ENCODE peak calls at places on chromosomes 2 and 18, in six cellular contexts. One of them, this sample, is unnamed.

GRCh38 chr2:236541008-236541562 is 28.5 kb upstream of the ACKR3 start:
- DNase-seq in HTR-8/SVneo: no peak
- DNase-seq in brain microvascular endothelial cell: no peak
- DNase-seq in Kasumi-1: no peak
- DNase-seq in aorta: no peak
- DNase-seq in stimulated activated CD4-positive, alpha-beta T cell treated with anti-CD3 and anti-CD28 coated beads, Interleukin-2, amount 100 ng/mL, for 48 hours: no peak
- DNase-seq in this sample: peak

GRCh38 chr2:85248741-85249524 is 78.9 kb downstream of the TGOLN2 start:
- DNase-seq in stimulated activated CD4-positive, alpha-beta T cell treated with anti-CD3 and anti-CD28 coated beads, Interleukin-2, amount 100 ng/mL, for 48 hours: no peak
- DNase-seq in HTR-8/SVneo: peak
- DNase-seq in aorta: no peak
- DNase-seq in Kasumi-1: no peak
- DNase-seq in brain microvascular endothelial cell: peak
- DNase-seq in this sample: no peak

GRCh38 chr18:57023483-57023882 is 123.4 kb upstream of the BOD1L2 start:
- DNase-seq in Kasumi-1: no peak
- DNase-seq in aorta: no peak
- DNase-seq in HTR-8/SVneo: no peak
- DNase-seq in stimulated activated CD4-positive, alpha-beta T cell treated with anti-CD3 and anti-CD28 coated beads, Interleukin-2, amount 100 ng/mL, for 48 hours: no peak
- DNase-seq in brain microvascular endothelial cell: no peak
- DNase-seq in this sample: no peak

GRCh38 chr2:239695106-239695727 is 294.4 kb upstream of the HDAC4 start:
- DNase-seq in stimulated activated CD4-positive, alpha-beta T cell treated with anti-CD3 and anti-CD28 coated beads, Interleukin-2, amount 100 ng/mL, for 48 hours: no peak
- DNase-seq in HTR-8/SVneo: no peak
- DNase-seq in aorta: peak
- DNase-seq in Kasumi-1: no peak
- DNase-seq in brain microvascular endothelial cell: no peak
- DNase-seq in this sample: no peak

GRCh38 chr2:237886702-237887481 is 27.5 kb downstream of the RAMP1 start:
- DNase-seq in aorta: peak
- DNase-seq in brain microvascular endothelial cell: no peak
- DNase-seq in HTR-8/SVneo: no peak
- DNase-seq in Kasumi-1: no peak
- DNase-seq in stimulated activated CD4-positive, alpha-beta T cell treated with anti-CD3 and anti-CD28 coated beads, Interleukin-2, amount 100 ng/mL, for 48 hours: no peak
- DNase-seq in this sample: no peak

GRCh38 chr2:232476791-232477190 is 10.8 kb downstream of the ECEL1 start:
- DNase-seq in HTR-8/SVneo: no peak
- DNase-seq in aorta: peak
- DNase-seq in Kasumi-1: no peak
- DNase-seq in brain microvascular endothelial cell: no peak
- DNase-seq in stimulated activated CD4-positive, alpha-beta T cell treated with anti-CD3 and anti-CD28 coated beads, Interleukin-2, amount 100 ng/mL, for 48 hours: no peak
- DNase-seq in this sample: no peak

GRCh38 chr2:159904127-159904564 is 106.1 kb upstream of the CD302 start:
- DNase-seq in Kasumi-1: peak
- DNase-seq in aorta: peak
- DNase-seq in brain microvascular endothelial cell: no peak
- DNase-seq in stimulated activated CD4-positive, alpha-beta T cell treated with anti-CD3 and anti-CD28 coated beads, Interleukin-2, amount 100 ng/mL, for 48 hours: no peak
- DNase-seq in HTR-8/SVneo: no peak
- DNase-seq in this sample: no peak

GRCh38 chr2:7646024-7646423 is 728.8 kb downstream of the RNF144A start:
- DNase-seq in stimulated activated CD4-positive, alpha-beta T cell treated with anti-CD3 and anti-CD28 coated beads, Interleukin-2, amount 100 ng/mL, for 48 hours: no peak
- DNase-seq in brain microvascular endothelial cell: no peak
- DNase-seq in Kasumi-1: no peak
- DNase-seq in HTR-8/SVneo: no peak
- DNase-seq in aorta: no peak
- DNase-seq in this sample: no peak

GRCh38 chr18:48052291-48052840 is 121.9 kb upstream of the SMAD2 start:
- DNase-seq in brain microvascular endothelial cell: no peak
- DNase-seq in stimulated activated CD4-positive, alpha-beta T cell treated with anti-CD3 and anti-CD28 coated beads, Interleukin-2, amount 100 ng/mL, for 48 hours: no peak
- DNase-seq in aorta: peak
- DNase-seq in HTR-8/SVneo: no peak
- DNase-seq in Kasumi-1: no peak
- DNase-seq in this sample: no peak

GRCh38 chr2:66982766-66983165 is 414.4 kb upstream of the ETAA1 start:
- DNase-seq in brain microvascular endothelial cell: no peak
- DNase-seq in aorta: no peak
- DNase-seq in Kasumi-1: no peak
- DNase-seq in HTR-8/SVneo: no peak
- DNase-seq in stimulated activated CD4-positive, alpha-beta T cell treated with anti-CD3 and anti-CD28 coated beads, Interleukin-2, amount 100 ng/mL, for 48 hours: no peak
- DNase-seq in this sample: no peak

GRCh38 chr2:144350151-144350802 is 169.6 kb downstream of the ZEB2 start:
- DNase-seq in Kasumi-1: no peak
- DNase-seq in stimulated activated CD4-positive, alpha-beta T cell treated with anti-CD3 and anti-CD28 coated beads, Interleukin-2, amount 100 ng/mL, for 48 hours: no peak
- DNase-seq in brain microvascular endothelial cell: peak
- DNase-seq in HTR-8/SVneo: no peak
- DNase-seq in aorta: no peak
- DNase-seq in this sample: no peak

GRCh38 chr2:150479075-150479915 is 8.2 kb downstream of the RND3 start:
- DNase-seq in brain microvascular endothelial cell: no peak
- DNase-seq in Kasumi-1: no peak
- DNase-seq in stimulated activated CD4-positive, alpha-beta T cell treated with anti-CD3 and anti-CD28 coated beads, Interleukin-2, amount 100 ng/mL, for 48 hours: no peak
- DNase-seq in aorta: no peak
- DNase-seq in HTR-8/SVneo: no peak
- DNase-seq in this sample: no peak

GRCh38 chr2:109260886-109261700 is 132.1 kb downstream of the SH3RF3 start:
- DNase-seq in brain microvascular endothelial cell: no peak
- DNase-seq in HTR-8/SVneo: no peak
- DNase-seq in stimulated activated CD4-positive, alpha-beta T cell treated with anti-CD3 and anti-CD28 coated beads, Interleukin-2, amount 100 ng/mL, for 48 hours: no peak
- DNase-seq in Kasumi-1: peak
- DNase-seq in aorta: no peak
- DNase-seq in this sample: no peak

GRCh38 chr2:42995752-42996422 is 203.5 kb upstream of the HAAO start:
- DNase-seq in Kasumi-1: no peak
- DNase-seq in stimulated activated CD4-positive, alpha-beta T cell treated with anti-CD3 and anti-CD28 coated beads, Interleukin-2, amount 100 ng/mL, for 48 hours: no peak
- DNase-seq in HTR-8/SVneo: no peak
- DNase-seq in aorta: no peak
- DNase-seq in brain microvascular endothelial cell: no peak
- DNase-seq in this sample: no peak

GRCh38 chr18:3055861-3056260 is 42.9 kb upstream of the LPIN2 start:
- DNase-seq in aorta: no peak
- DNase-seq in stimulated activated CD4-positive, alpha-beta T cell treated with anti-CD3 and anti-CD28 coated beads, Interleukin-2, amount 100 ng/mL, for 48 hours: no peak
- DNase-seq in brain microvascular endothelial cell: no peak
- DNase-seq in HTR-8/SVneo: no peak
- DNase-seq in Kasumi-1: no peak
- DNase-seq in this sample: no peak

GRCh38 chr2:175726213-175726612 is 275.9 kb downstream of the LNPK start:
- DNase-seq in HTR-8/SVneo: no peak
- DNase-seq in aorta: no peak
- DNase-seq in Kasumi-1: no peak
- DNase-seq in stimulated activated CD4-positive, alpha-beta T cell treated with anti-CD3 and anti-CD28 coated beads, Interleukin-2, amount 100 ng/mL, for 48 hours: no peak
- DNase-seq in brain microvascular endothelial cell: peak
- DNase-seq in this sample: peak

This sample was measured in non-pigmented ciliary epithelial cell.